ENCODE peak calls at places on chromosomes 3 and 15, in nine cellular contexts. One of them, this sample, is unnamed.

GRCh38 chr15:36426696-36427095 is 152.7 kb upstream of the CDIN1 start:
- DNase-seq in left lung: no peak
- DNase-seq in GM12865: no peak
- DNase-seq in heart left ventricle: no peak
- DNase-seq in dorsolateral prefrontal cortex: no peak
- DNase-seq in cardiac muscle cell: no peak
- DNase-seq in choroid plexus epithelial cell: no peak
- DNase-seq in Panc1: no peak
- DNase-seq in body of pancreas: no peak
- DNase-seq in this sample: no peak

GRCh38 chr15:64134322-64134829 is 17.2 kb upstream of the SNX22 start:
- DNase-seq in cardiac muscle cell: peak
- DNase-seq in dorsolateral prefrontal cortex: peak
- DNase-seq in Panc1: no peak
- DNase-seq in choroid plexus epithelial cell: no peak
- DNase-seq in GM12865: no peak
- DNase-seq in left lung: peak
- DNase-seq in body of pancreas: peak
- DNase-seq in heart left ventricle: peak
- DNase-seq in this sample: no peak

GRCh38 chr3:24601500-24601899 is 106.8 kb upstream of the THRB start:
- DNase-seq in cardiac muscle cell: no peak
- DNase-seq in choroid plexus epithelial cell: no peak
- DNase-seq in Panc1: no peak
- DNase-seq in heart left ventricle: no peak
- DNase-seq in body of pancreas: no peak
- DNase-seq in GM12865: no peak
- DNase-seq in left lung: no peak
- DNase-seq in dorsolateral prefrontal cortex: no peak
- DNase-seq in this sample: no peak

GRCh38 chr3:158102219-158102612 is 4.0 kb downstream of the SHOX2 start:
- DNase-seq in body of pancreas: no peak
- DNase-seq in Panc1: no peak
- DNase-seq in heart left ventricle: no peak
- DNase-seq in left lung: no peak
- DNase-seq in dorsolateral prefrontal cortex: no peak
- DNase-seq in GM12865: no peak
- DNase-seq in cardiac muscle cell: no peak
- DNase-seq in choroid plexus epithelial cell: no peak
- DNase-seq in this sample: no peak

GRCh38 chr3:46846624-46847542 is 16.4 kb downstream of the MYL3 start:
- DNase-seq in choroid plexus epithelial cell: no peak
- DNase-seq in dorsolateral prefrontal cortex: peak
- DNase-seq in GM12865: no peak
- DNase-seq in heart left ventricle: no peak
- DNase-seq in cardiac muscle cell: no peak
- DNase-seq in left lung: peak
- DNase-seq in body of pancreas: no peak
- DNase-seq in Panc1: no peak
- DNase-seq in this sample: no peak

GRCh38 chr3:7410782-7411181 is 549.9 kb downstream of the GRM7 start:
- DNase-seq in body of pancreas: no peak
- DNase-seq in Panc1: no peak
- DNase-seq in left lung: no peak
- DNase-seq in GM12865: no peak
- DNase-seq in choroid plexus epithelial cell: no peak
- DNase-seq in dorsolateral prefrontal cortex: no peak
- DNase-seq in cardiac muscle cell: peak
- DNase-seq in heart left ventricle: no peak
- DNase-seq in this sample: no peak

GRCh38 chr15:51793521-51793920 is 35.9 kb upstream of the TMOD3 start:
- DNase-seq in choroid plexus epithelial cell: peak
- DNase-seq in body of pancreas: peak
- DNase-seq in dorsolateral prefrontal cortex: no peak
- DNase-seq in Panc1: no peak
- DNase-seq in left lung: no peak
- DNase-seq in heart left ventricle: peak
- DNase-seq in cardiac muscle cell: peak
- DNase-seq in GM12865: no peak
- DNase-seq in this sample: no peak

GRCh38 chr15:66293085-66293418 is 316 bp upstream of the DIS3L start:
- DNase-seq in cardiac muscle cell: no peak
- DNase-seq in dorsolateral prefrontal cortex: no peak
- DNase-seq in GM12865: no peak
- DNase-seq in choroid plexus epithelial cell: no peak
- DNase-seq in left lung: no peak
- DNase-seq in heart left ventricle: no peak
- DNase-seq in body of pancreas: no peak
- DNase-seq in Panc1: no peak
- DNase-seq in this sample: no peak

GRCh38 chr3:13480340-13481318 is 523 bp downstream of the HDAC11 start:
- DNase-seq in left lung: peak
- DNase-seq in heart left ventricle: no peak
- DNase-seq in body of pancreas: peak
- DNase-seq in GM12865: peak
- DNase-seq in dorsolateral prefrontal cortex: peak
- DNase-seq in cardiac muscle cell: peak
- DNase-seq in Panc1: no peak
- DNase-seq in choroid plexus epithelial cell: peak
- DNase-seq in this sample: peak

GRCh38 chr3:69324362-69325025 is 61.4 kb downstream of the FRMD4B start:
- DNase-seq in cardiac muscle cell: no peak
- DNase-seq in dorsolateral prefrontal cortex: no peak
- DNase-seq in choroid plexus epithelial cell: no peak
- DNase-seq in body of pancreas: peak
- DNase-seq in GM12865: peak
- DNase-seq in left lung: no peak
- DNase-seq in Panc1: no peak
- DNase-seq in heart left ventricle: no peak
- DNase-seq in this sample: no peak

GRCh38 chr3:128366136-128366535 is 100.6 kb downstream of the DNAJB8 start:
- DNase-seq in choroid plexus epithelial cell: no peak
- DNase-seq in Panc1: no peak
- DNase-seq in GM12865: no peak
- DNase-seq in heart left ventricle: peak
- DNase-seq in left lung: no peak
- DNase-seq in dorsolateral prefrontal cortex: no peak
- DNase-seq in body of pancreas: no peak
- DNase-seq in cardiac muscle cell: no peak
- DNase-seq in this sample: no peak

GRCh38 chr15:64775551-64776401 is at the start of gene RBPMS2:
- DNase-seq in cardiac muscle cell: peak
- DNase-seq in heart left ventricle: peak
- DNase-seq in choroid plexus epithelial cell: no peak
- DNase-seq in GM12865: no peak
- DNase-seq in dorsolateral prefrontal cortex: no peak
- DNase-seq in left lung: no peak
- DNase-seq in Panc1: no peak
- DNase-seq in body of pancreas: peak
- DNase-seq in this sample: no peak

GRCh38 chr3:143207338-143207961 is 87.9 kb downstream of the CHST2 start:
- DNase-seq in cardiac muscle cell: peak
- DNase-seq in GM12865: peak
- DNase-seq in body of pancreas: no peak
- DNase-seq in left lung: no peak
- DNase-seq in dorsolateral prefrontal cortex: no peak
- DNase-seq in heart left ventricle: no peak
- DNase-seq in choroid plexus epithelial cell: peak
- DNase-seq in Panc1: no peak
- DNase-seq in this sample: peak

GRCh38 chr3:169931747-169932520 is 20.6 kb downstream of the SAMD7 start:
- DNase-seq in heart left ventricle: no peak
- DNase-seq in left lung: no peak
- DNase-seq in dorsolateral prefrontal cortex: no peak
- DNase-seq in cardiac muscle cell: no peak
- DNase-seq in GM12865: peak
- DNase-seq in Panc1: no peak
- DNase-seq in body of pancreas: no peak
- DNase-seq in choroid plexus epithelial cell: no peak
- DNase-seq in this sample: peak

GRCh38 chr15:91228391-91228790 is 128.3 kb downstream of the SV2B start:
- DNase-seq in dorsolateral prefrontal cortex: no peak
- DNase-seq in heart left ventricle: no peak
- DNase-seq in cardiac muscle cell: no peak
- DNase-seq in GM12865: no peak
- DNase-seq in choroid plexus epithelial cell: no peak
- DNase-seq in Panc1: no peak
- DNase-seq in body of pancreas: no peak
- DNase-seq in left lung: no peak
- DNase-seq in this sample: no peak

GRCh38 chr15:74128785-74129350 is 1.5 kb upstream of the ISLR2 start:
- DNase-seq in Panc1: no peak
- DNase-seq in body of pancreas: no peak
- DNase-seq in cardiac muscle cell: no peak
- DNase-seq in choroid plexus epithelial cell: no peak
- DNase-seq in GM12865: no peak
- DNase-seq in left lung: no peak
- DNase-seq in dorsolateral prefrontal cortex: no peak
- DNase-seq in heart left ventricle: no peak
- DNase-seq in this sample: no peak

GRCh38 chr3:117238805-117239204 is 529.2 kb downstream of the TUSC7 start:
- DNase-seq in GM12865: no peak
- DNase-seq in left lung: peak
- DNase-seq in body of pancreas: no peak
- DNase-seq in heart left ventricle: no peak
- DNase-seq in choroid plexus epithelial cell: no peak
- DNase-seq in cardiac muscle cell: no peak
- DNase-seq in dorsolateral prefrontal cortex: no peak
- DNase-seq in Panc1: no peak
- DNase-seq in this sample: no peak

GRCh38 chr3:99970198-99970597 is 144.1 kb downstream of the FILIP1L start:
- DNase-seq in body of pancreas: no peak
- DNase-seq in Panc1: no peak
- DNase-seq in cardiac muscle cell: no peak
- DNase-seq in dorsolateral prefrontal cortex: no peak
- DNase-seq in heart left ventricle: no peak
- DNase-seq in choroid plexus epithelial cell: no peak
- DNase-seq in GM12865: peak
- DNase-seq in left lung: no peak
- DNase-seq in this sample: peak

GRCh38 chr3:112642912-112643506 is 2.1 kb upstream of the CCDC80 start:
- DNase-seq in left lung: peak
- DNase-seq in heart left ventricle: peak
- DNase-seq in cardiac muscle cell: peak
- DNase-seq in dorsolateral prefrontal cortex: peak
- DNase-seq in choroid plexus epithelial cell: peak
- DNase-seq in Panc1: no peak
- DNase-seq in GM12865: peak
- DNase-seq in body of pancreas: peak
- DNase-seq in this sample: peak

GRCh38 chr3:112646623-112647022 is 5.7 kb upstream of the CCDC80 start:
- DNase-seq in Panc1: no peak
- DNase-seq in left lung: no peak
- DNase-seq in GM12865: no peak
- DNase-seq in dorsolateral prefrontal cortex: no peak
- DNase-seq in body of pancreas: no peak
- DNase-seq in cardiac muscle cell: no peak
- DNase-seq in choroid plexus epithelial cell: no peak
- DNase-seq in heart left ventricle: no peak
- DNase-seq in this sample: no peak

GRCh38 chr3:112644453-112644852 is 3.5 kb upstream of the CCDC80 start:
- DNase-seq in dorsolateral prefrontal cortex: no peak
- DNase-seq in cardiac muscle cell: no peak
- DNase-seq in body of pancreas: no peak
- DNase-seq in heart left ventricle: no peak
- DNase-seq in choroid plexus epithelial cell: no peak
- DNase-seq in left lung: no peak
- DNase-seq in Panc1: no peak
- DNase-seq in GM12865: no peak
- DNase-seq in this sample: no peak

GRCh38 chr3:112640864-112641751 is at the start of gene CCDC80:
- DNase-seq in GM12865: peak
- DNase-seq in body of pancreas: peak
- DNase-seq in dorsolateral prefrontal cortex: no peak
- DNase-seq in cardiac muscle cell: peak
- DNase-seq in left lung: no peak
- DNase-seq in Panc1: no peak
- DNase-seq in heart left ventricle: no peak
- DNase-seq in choroid plexus epithelial cell: peak
- DNase-seq in this sample: no peak

GRCh38 chr3:112643621-112644236 is 2.8 kb upstream of the CCDC80 start:
- DNase-seq in Panc1: no peak
- DNase-seq in left lung: no peak
- DNase-seq in heart left ventricle: no peak
- DNase-seq in choroid plexus epithelial cell: no peak
- DNase-seq in GM12865: no peak
- DNase-seq in dorsolateral prefrontal cortex: no peak
- DNase-seq in body of pancreas: no peak
- DNase-seq in cardiac muscle cell: peak
- DNase-seq in this sample: no peak
- H3K4me3 ChIP-seq in Panc1: no peak
- H3K4me3 ChIP-seq in left lung: no peak
- H3K4me3 ChIP-seq in heart left ventricle: no peak
- H3K4me3 ChIP-seq in choroid plexus epithelial cell: no peak
- H3K4me3 ChIP-seq in GM12865: no peak
- H3K4me3 ChIP-seq in dorsolateral prefrontal cortex: no peak
- H3K4me3 ChIP-seq in body of pancreas: no peak
- H3K4me3 ChIP-seq in cardiac muscle cell: no peak
- H3K4me3 ChIP-seq in this sample: no peak

GRCh38 chr3:186589115-186589514 is 18.6 kb downstream of the DNAJB11 start:
- DNase-seq in body of pancreas: no peak
- DNase-seq in dorsolateral prefrontal cortex: no peak
- DNase-seq in cardiac muscle cell: peak
- DNase-seq in left lung: no peak
- DNase-seq in heart left ventricle: no peak
- DNase-seq in choroid plexus epithelial cell: peak
- DNase-seq in GM12865: no peak
- DNase-seq in Panc1: no peak
- DNase-seq in this sample: no peak
- TF ChIP-seq CTCF in body of pancreas: peak
- TF ChIP-seq CTCF in dorsolateral prefrontal cortex: no peak
- TF ChIP-seq CTCF in cardiac muscle cell: peak
- TF ChIP-seq CTCF in left lung: no peak
- TF ChIP-seq CTCF in heart left ventricle: no peak
- TF ChIP-seq CTCF in choroid plexus epithelial cell: peak
- TF ChIP-seq CTCF in GM12865: no peak
- TF ChIP-seq CTCF in Panc1: no peak
- TF ChIP-seq CTCF in this sample: peak

GRCh38 chr3:23468203-23468602 is 265.1 kb downstream of the UBE2E2 start:
- DNase-seq in cardiac muscle cell: no peak
- DNase-seq in Panc1: no peak
- DNase-seq in body of pancreas: no peak
- DNase-seq in dorsolateral prefrontal cortex: no peak
- DNase-seq in left lung: no peak
- DNase-seq in GM12865: no peak
- DNase-seq in heart left ventricle: no peak
- DNase-seq in choroid plexus epithelial cell: no peak
- DNase-seq in this sample: no peak
- H3K4me3 ChIP-seq in cardiac muscle cell: no peak
- H3K4me3 ChIP-seq in Panc1: no peak
- H3K4me3 ChIP-seq in body of pancreas: no peak
- H3K4me3 ChIP-seq in dorsolateral prefrontal cortex: no peak
- H3K4me3 ChIP-seq in left lung: no peak
- H3K4me3 ChIP-seq in GM12865: no peak
- H3K4me3 ChIP-seq in heart left ventricle: no peak
- H3K4me3 ChIP-seq in choroid plexus epithelial cell: no peak
- H3K4me3 ChIP-seq in this sample: no peak

DNA sequence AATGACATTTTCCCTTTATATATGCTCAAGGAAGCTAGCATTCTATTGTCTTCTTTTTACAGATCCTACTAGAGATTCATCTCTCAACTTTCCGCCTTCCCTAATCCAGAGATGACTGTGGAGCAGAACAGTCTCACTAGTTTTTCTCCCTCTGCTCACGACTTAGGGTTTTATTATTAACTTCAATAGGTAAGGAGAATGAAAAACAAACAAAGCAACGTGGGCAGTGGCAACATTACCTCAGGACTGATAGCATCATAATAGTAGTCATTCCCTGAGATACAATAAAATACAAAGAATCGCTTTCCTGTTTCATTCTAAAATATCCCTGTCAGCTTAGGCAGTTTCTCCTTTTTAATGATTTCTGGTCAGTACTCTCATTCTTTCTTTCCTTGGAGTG is 154.3 kb upstream of the PLAAT1 start:
- DNase-seq in Panc1: no peak
- DNase-seq in left lung: no peak
- DNase-seq in cardiac muscle cell: no peak
- DNase-seq in GM12865: no peak
- DNase-seq in choroid plexus epithelial cell: no peak
- DNase-seq in heart left ventricle: no peak
- DNase-seq in body of pancreas: no peak
- DNase-seq in dorsolateral prefrontal cortex: no peak
- DNase-seq in this sample: no peak
- TF ChIP-seq CTCF in Panc1: no peak
- TF ChIP-seq CTCF in left lung: no peak
- TF ChIP-seq CTCF in cardiac muscle cell: no peak
- TF ChIP-seq CTCF in GM12865: no peak
- TF ChIP-seq CTCF in choroid plexus epithelial cell: no peak
- TF ChIP-seq CTCF in heart left ventricle: no peak
- TF ChIP-seq CTCF in body of pancreas: no peak
- TF ChIP-seq CTCF in dorsolateral prefrontal cortex: no peak
- TF ChIP-seq CTCF in this sample: no peak